ENCODE peak calls at places on chromosomes 5 and 9, in ten cellular contexts. N is endothelial cell; U is left ventricle myocardium inferior; T is glutamatergic neuron; A is esophagus muscularis mucosa; I is tibial artery; C is mucosa of descending colon; Q is CD8-positive, alpha-beta T cell; D is left lung; W is GM06990. K is an unnamed sample.

GRCh38 chr5:19266791-19267190 is 721.2 kb downstream of the CDH18 start:
- DNase-seq in N (no peak), U (no peak), T (no peak), A (no peak), I (no peak), C (no peak), Q (no peak), D (no peak), W (no peak), K (no peak)

GRCh38 chr9:21570643-21571275 is 88.6 kb upstream of the IFNE start:
- DNase-seq in N (no peak), U (no peak), T (no peak), A (no peak), I (no peak), C (no peak), Q (no peak), D (no peak), W (no peak), K (no peak)

GRCh38 chr9:70479880-70480291 is 65.4 kb upstream of the KLF9 start:
- DNase-seq in N (no peak), U (no peak), T (no peak), A (no peak), I (peak; percentile 73), C (peak; percentile 54), Q (no peak), D (no peak), W (no peak), K (peak; percentile 43)

GRCh38 chr9:38234479-38234878 is 158.0 kb upstream of the ALDH1B1 start:
- DNase-seq in N (no peak), U (no peak), T (no peak), A (no peak), I (no peak), C (no peak), Q (no peak), D (no peak), W (no peak), K (no peak)

GRCh38 chr9:73265876-73266275 is 114.2 kb downstream of the ANXA1 start:
- DNase-seq in N (no peak), U (no peak), T (no peak), A (no peak), I (no peak), C (no peak), Q (no peak), D (no peak), W (no peak), K (no peak)

GRCh38 chr9:93111371-93112115 is 15.5 kb downstream of the CARD19 start:
- DNase-seq in N (no peak), U (peak; percentile 17), T (peak; percentile 11), A (no peak), I (peak; percentile 60), C (no peak), Q (no peak), D (peak; percentile 64), W (peak; percentile 12), K (no peak)

GRCh38 chr5:180563994-180564393 is 27.3 kb downstream of the SCGB3A1 start:
- DNase-seq in N (no peak), U (no peak), T (no peak), A (no peak), I (no peak), C (no peak), Q (no peak), D (no peak), W (no peak), K (no peak)

GRCh38 chr5:9105851-9106250 is 440.0 kb downstream of the SEMA5A start:
- DNase-seq in N (no peak), U (no peak), T (no peak), A (no peak), I (no peak), C (no peak), Q (no peak), D (no peak), W (no peak), K (no peak)

GRCh38 chr5:135824541-135825041 is 9.9 kb upstream of the SLC25A48 start:
- DNase-seq in N (no peak), U (no peak), T (no peak), A (peak; percentile 88), I (no peak), C (no peak), Q (no peak), D (no peak), W (no peak), K (no peak)

GRCh38 chr5:10457682-10458574 is 16.2 kb downstream of the ROPN1L start:
- DNase-seq in N (peak; percentile 50), U (peak; percentile 34), T (peak; percentile 67), A (no peak), I (no peak), C (no peak), Q (no peak), D (no peak), W (no peak), K (no peak)

GRCh38 chr9:93276973-93277372 is 93.0 kb downstream of the WNK2 start:
- DNase-seq in N (no peak), U (no peak), T (no peak), A (no peak), I (no peak), C (no peak), Q (no peak), D (no peak), W (no peak), K (no peak)

GRCh38 chr5:180352116-180352975 is 790 bp downstream of the GFPT2 start:
- DNase-seq in N (peak; percentile 47), U (peak; percentile 59), T (peak; percentile 56), A (no peak), I (peak; percentile 76), C (no peak), Q (no peak), D (no peak), W (no peak), K (no peak)

GRCh38 chr9:16033921-16034320 is 481.1 kb downstream of the CCDC171 start:
- DNase-seq in N (no peak), U (no peak), T (no peak), A (peak; percentile 79), I (no peak), C (no peak), Q (no peak), D (no peak), W (no peak), K (no peak)

GRCh38 chr9:16039988-16040761 is 487.3 kb downstream of the CCDC171 start:
- DNase-seq in N (no peak), U (no peak), T (no peak), A (no peak), I (no peak), C (no peak), Q (no peak), D (no peak), W (no peak), K (peak; percentile 12)

GRCh38 chr9:16044116-16044881 is 491.5 kb downstream of the CCDC171 start:
- DNase-seq in N (no peak), U (no peak), T (no peak), A (no peak), I (no peak), C (no peak), Q (no peak), D (no peak), W (no peak), K (no peak)

GRCh38 chr9:16039103-16039987 is 486.5 kb downstream of the CCDC171 start:
- DNase-seq in N (peak; percentile 62), U (no peak), T (peak; percentile 76), A (no peak), I (no peak), C (peak; percentile 53), Q (no peak), D (no peak), W (no peak), K (no peak)
- TF ChIP-seq CTCF in N (peak; percentile 57), U (peak; percentile 37), T (peak; percentile 55), A (no peak), I (peak; percentile 5), C (no peak), Q (no peak), D (no peak), W (peak; percentile 47), K (no peak)

GRCh38 chr5:7849531-7850240 is 1.2 kb downstream of the CFAP90 start:
- DNase-seq in N (peak; percentile 30), U (no peak), T (peak; percentile 39), A (peak; percentile 90), I (no peak), C (peak; percentile 10), Q (no peak), D (no peak), W (no peak), K (no peak)
- TF ChIP-seq CTCF in N (no peak), U (peak; percentile 26), T (no peak), A (no peak), I (no peak), C (no peak), Q (no peak), D (no peak), W (no peak), K (no peak)

GRCh38 chr9:110340306-110340705 is 2.6 kb upstream of the TXNDC8 start:
- DNase-seq in N (peak; percentile 4), U (no peak), T (no peak), A (no peak), I (no peak), C (peak; percentile 9), Q (no peak), D (no peak), W (no peak), K (peak; percentile 2)
- TF ChIP-seq CTCF in N (no peak), U (no peak), T (no peak), A (no peak), I (no peak), C (no peak), Q (no peak), D (no peak), W (peak; percentile 36), K (no peak)

DNA sequence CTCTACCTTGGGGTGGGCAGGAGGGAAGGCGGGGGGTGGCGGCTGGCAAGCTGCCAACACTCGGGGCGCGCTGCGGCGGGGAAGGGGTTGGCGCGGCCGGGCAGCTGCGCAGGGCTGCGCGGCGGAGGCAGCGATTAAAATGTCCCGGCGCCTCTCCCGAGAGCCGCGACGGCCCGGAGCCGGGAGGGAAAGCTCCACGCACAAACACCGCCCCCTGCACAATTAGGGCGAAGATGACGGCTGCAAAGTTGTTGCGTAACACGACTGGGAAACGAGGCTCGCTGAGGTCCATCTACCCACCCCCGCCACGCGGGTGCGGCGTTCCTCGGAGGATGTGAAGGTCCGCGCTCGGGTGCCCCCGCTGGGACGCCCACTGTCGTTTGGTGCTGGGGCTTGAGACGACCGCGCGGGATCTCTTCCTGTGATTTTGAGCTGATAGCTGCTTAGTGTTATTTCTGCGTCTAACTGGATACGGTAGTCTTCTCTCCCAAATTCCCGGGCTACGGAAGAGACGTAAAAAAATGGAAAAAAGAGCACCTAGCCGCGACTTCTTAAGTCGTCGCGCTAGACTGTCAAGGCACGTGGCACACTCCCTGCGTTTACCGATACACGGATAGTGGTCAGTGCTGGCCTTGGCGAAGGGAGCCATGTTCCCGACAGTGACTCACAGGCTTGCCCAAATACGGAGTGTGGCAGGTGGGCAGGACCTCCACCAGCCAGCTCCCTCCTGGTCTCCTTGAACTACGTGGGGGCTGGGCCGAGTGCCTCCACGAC is 958 bp upstream of the NFIL3 start:
- DNase-seq in N (peak; percentile 48), U (peak; percentile 85), T (peak; percentile 56), A (peak; percentile 98), I (peak; percentile 97), C (peak; percentile 79), Q (peak; percentile 61), D (peak; percentile 91), W (peak; percentile 41), K (peak; percentile 53)
- TF ChIP-seq CTCF in N (no peak), U (peak; percentile 23), T (no peak), A (peak; percentile 24), I (no peak), C (no peak), Q (no peak), D (no peak), W (peak; percentile 2), K (no peak)